ENCODE peak calls at places on chromosomes 16 and 17, in five cellular contexts. A is lower leg skin, V is endothelial cell of umbilical vein, F is sigmoid colon, Q is body of pancreas. C is an unnamed sample.

GRCh38 chr17:45722161-45722560 is 62.0 kb upstream of the CRHR1 start:
- DNase-seq in A (no peak), V (no peak), F (no peak), Q (no peak), C (no peak)

GRCh38 chr17:65684631-65685030 is 123.2 kb upstream of the AXIN2 start:
- DNase-seq in A (no peak), V (peak), F (no peak), Q (no peak), C (no peak)

GRCh38 chr16:81617021-81617346 is 162.1 kb upstream of the PLCG2 start:
- DNase-seq in A (no peak), V (no peak), F (no peak), Q (no peak), C (no peak)

GRCh38 chr16:69423189-69423588 is 1.2 kb upstream of the CYB5B start:
- DNase-seq in A (no peak), V (no peak), F (no peak), Q (no peak), C (no peak)

GRCh38 chr16:66720766-66721165 is 24.2 kb upstream of the CMTM4 start:
- DNase-seq in A (no peak), V (no peak), F (no peak), Q (no peak), C (no peak)

GRCh38 chr17:31522987-31523495 is 131.6 kb downstream of the RAB11FIP4 start:
- DNase-seq in A (no peak), V (no peak), F (no peak), Q (no peak), C (no peak)

GRCh38 chr16:78897299-78897698 is 703.2 kb downstream of the MAF start:
- DNase-seq in A (no peak), V (no peak), F (no peak), Q (no peak), C (no peak)

GRCh38 chr17:27631409-27631755 is 394 bp downstream of the LGALS9 start:
- DNase-seq in A (no peak), V (no peak), F (no peak), Q (no peak), C (peak)

GRCh38 chr16:24701521-24701951 is 27.9 kb upstream of the TNRC6A start:
- DNase-seq in A (no peak), V (peak), F (no peak), Q (no peak), C (no peak)

GRCh38 chr16:80583466-80583865 is 42.7 kb downstream of the DYNLRB2 start:
- DNase-seq in A (peak), V (no peak), F (no peak), Q (no peak), C (no peak)

GRCh38 chr17:41322264-41322902 is 6.9 kb upstream of the KRTAP17-1 start:
- DNase-seq in A (no peak), V (peak), F (no peak), Q (no peak), C (peak)

DNA sequence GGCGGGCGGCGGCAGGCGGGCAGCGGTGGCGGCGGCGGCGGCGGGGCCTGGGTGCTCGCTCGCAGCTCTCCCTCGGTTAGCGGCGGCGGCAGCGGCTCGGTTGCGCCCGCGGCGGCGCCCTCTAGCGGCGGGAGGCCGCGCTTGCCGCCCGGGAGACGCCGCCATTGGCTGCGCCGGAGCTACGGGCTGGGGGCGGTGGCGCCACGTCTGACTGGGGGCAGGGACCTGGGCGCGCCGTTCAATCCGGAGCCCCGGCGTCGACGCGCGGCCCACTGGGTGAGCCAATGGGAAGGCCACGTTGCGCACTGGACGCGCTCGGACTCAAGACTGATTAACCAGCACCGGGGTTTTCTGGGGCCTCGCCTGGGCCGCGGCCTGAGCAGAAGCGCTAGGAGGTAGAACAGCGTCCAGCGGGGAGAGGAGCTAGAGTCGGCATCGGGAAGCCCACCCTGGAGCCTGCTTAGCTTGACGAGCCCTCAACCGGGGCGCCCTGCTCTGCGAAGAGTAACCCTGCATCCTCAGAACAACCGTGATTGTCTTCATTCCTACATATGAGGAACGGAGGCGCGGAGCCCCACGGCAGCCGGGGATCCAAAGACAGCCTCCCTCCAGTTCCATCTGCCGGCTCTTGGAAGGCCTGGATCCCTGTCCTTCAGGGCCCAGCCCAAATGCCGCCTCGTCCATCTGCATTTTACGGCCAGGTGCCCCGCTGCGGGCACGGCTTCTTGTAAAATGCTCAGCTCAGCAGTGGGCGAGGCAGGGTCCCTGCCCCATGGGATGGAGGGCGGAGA is at the start of gene ZC3H7A:
- DNase-seq in A (peak), V (peak), F (peak), Q (peak), C (peak)
- TF ChIP-seq POLR2A in A (peak), V (peak), F (peak), Q (peak), C (peak)

GRCh38 chr16:31079342-31079944 is 5.2 kb downstream of the ZNF646 start:
- DNase-seq in A (no peak), V (no peak), F (no peak), Q (no peak), C (no peak)
- TF ChIP-seq POLR2A in A (no peak), V (no peak), F (no peak), Q (no peak), C (no peak)

DNA sequence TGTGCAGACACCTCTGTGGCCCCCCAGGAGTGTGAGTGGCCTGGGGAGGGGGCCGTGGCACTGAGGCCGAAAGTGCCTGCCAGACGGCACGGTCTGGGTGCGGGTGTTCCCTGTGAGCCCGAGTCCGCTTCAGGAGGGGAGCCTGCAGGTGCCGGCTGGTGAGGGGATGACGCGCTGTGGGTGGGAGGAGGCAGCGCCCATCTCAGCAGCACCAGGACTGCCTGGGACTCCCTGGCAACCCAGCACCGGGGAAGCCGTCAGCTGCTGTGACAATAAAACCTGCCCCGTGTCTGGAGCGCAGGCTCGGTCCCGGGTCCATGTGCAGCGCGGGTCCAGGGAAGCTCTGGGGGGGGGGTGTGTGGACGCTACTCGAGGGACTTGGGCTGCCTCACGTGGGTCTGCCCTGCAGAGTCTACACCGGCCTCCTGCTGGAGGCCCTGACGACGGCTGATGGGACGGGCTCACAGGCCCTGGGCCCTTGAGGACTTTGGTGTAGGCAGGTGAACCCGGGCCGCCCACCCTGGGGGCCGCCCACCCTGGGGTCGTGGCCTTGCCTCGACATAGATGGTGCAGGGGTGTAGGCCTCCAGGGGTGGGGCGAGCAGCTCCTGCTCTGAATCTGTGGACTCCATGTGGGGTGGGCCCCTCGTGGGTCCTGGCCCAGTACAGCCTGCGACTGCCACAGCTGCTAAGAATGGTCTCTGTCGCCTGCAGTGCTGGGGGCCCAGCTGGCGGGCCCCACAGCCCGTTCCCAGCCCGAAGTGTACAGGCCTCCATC is 5.9 kb upstream of the RAB40C start:
- DNase-seq in A (no peak), V (no peak), F (no peak), Q (peak), C (no peak)
- TF ChIP-seq POLR2A in A (no peak), V (no peak), F (no peak), Q (no peak), C (peak)

GRCh38 chr16:88881090-88881580 is 14.7 kb upstream of the PABPN1L start:
- DNase-seq in A (no peak), V (no peak), F (no peak), Q (no peak), C (no peak)
- TF ChIP-seq POLR2A in A (no peak), V (no peak), F (no peak), Q (no peak), C (no peak)

GRCh38 chr17:7222972-7223292 is 3.2 kb downstream of the ACADVL start:
- DNase-seq in A (no peak), V (no peak), F (peak), Q (no peak), C (no peak)

GRCh38 chr17:7222093-7222971 is 2.6 kb downstream of the ACADVL start:
- DNase-seq in A (no peak), V (no peak), F (no peak), Q (peak), C (no peak)

GRCh38 chr17:7224661-7225111 is 4.9 kb downstream of the ACADVL start:
- DNase-seq in A (no peak), V (no peak), F (no peak), Q (peak), C (no peak)

GRCh38 chr17:7224110-7224509 is 4.4 kb downstream of the ACADVL start:
- DNase-seq in A (no peak), V (no peak), F (no peak), Q (no peak), C (no peak)

DNA sequence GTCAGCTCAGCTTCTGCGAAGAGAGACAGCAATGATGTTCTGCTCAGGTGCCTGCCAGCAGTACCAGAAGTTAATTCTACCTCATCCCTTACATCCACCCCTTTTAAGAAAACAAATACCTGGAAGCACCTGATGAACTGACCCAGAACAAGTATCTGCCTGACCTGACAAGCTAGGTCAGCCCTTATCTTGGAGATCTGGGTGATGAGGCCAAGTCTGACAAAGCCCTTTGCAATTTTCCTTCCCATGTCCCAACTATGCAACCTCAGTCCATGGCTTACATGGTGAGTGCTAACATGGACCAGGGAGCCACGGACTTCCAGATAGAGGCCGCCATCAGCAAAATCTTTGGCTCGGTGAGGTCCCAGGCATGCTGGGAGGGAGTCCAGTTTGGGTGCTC is 3.6 kb downstream of the ACADVL start:
- DNase-seq in A (no peak), V (no peak), F (no peak), Q (no peak), C (no peak)
- TF ChIP-seq POLR2A in A (no peak), V (no peak), F (no peak), Q (no peak), C (no peak)

DNA sequence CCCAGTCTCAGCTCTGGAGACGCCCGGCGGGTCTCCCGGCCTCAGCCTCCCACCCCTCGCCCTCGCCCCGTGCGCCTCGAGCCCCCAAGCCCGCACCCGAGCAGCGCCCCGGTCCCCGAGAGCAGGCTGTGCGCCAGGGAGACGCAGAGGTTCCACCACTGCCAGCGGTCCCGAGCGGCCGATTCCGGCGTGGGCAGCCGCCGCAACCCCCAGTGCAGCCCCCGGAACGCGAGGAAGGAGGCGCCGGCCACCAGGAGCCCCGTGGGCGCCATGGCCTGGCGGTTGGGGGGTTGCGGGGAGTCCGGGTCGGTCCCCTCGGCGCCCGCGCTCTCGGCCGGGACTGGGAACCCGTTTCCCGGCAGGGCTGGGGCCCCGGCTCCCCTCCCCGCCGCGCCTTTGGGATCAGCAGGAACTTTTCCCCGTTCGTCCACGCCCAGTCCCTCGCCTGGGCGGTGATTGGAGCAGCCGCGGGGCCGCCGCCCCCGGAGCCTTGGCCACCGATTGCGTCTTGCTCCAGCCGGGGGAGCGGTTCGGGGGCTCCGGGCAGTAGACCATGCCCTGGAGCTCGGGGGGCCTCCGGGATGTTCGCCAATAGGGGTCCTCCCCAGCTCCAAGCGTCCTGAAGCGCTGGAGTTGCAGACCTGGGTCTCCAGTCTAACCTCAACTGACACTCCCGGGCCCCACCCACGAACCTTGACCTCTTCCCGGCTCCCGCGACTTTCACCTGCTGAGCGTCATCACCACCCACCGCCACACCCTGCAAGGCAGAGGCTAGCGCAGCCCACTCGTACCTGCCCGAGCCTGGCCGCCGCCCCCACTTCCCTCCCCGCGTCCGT is at the start of gene TLCD2:
- DNase-seq in A (no peak), V (peak), F (peak), Q (peak), C (peak)
- TF ChIP-seq POLR2A in A (no peak), V (peak), F (peak), Q (peak), C (no peak)